ENCODE peak calls at places on chromosome 9, in ten cellular contexts. X is brain microvascular endothelial cell; U is GM13976; I is coronary artery; N is GM12865; O is mucosa of gallbladder; L is cerebellar cortex; D is stimulated activated CD8-positive, alpha-beta memory T cell treated with anti-CD3 and anti-CD28 coated beads, Interleukin-7, amount 100 ng/mL, for 24 hours; T is nephron progenitor cell; F is fibroblast of the conjunctiva. H is an unnamed sample.

GRCh38 chr9:89863837-89864236 is 259.0 kb downstream of the GADD45G start:
- DNase-seq in L (no peak), O (no peak), I (no peak), U (no peak), T (no peak), N (peak), F (no peak), D (no peak), X (no peak), H (no peak)

GRCh38 chr9:96663506-96664120 is 8.5 kb upstream of the PRXL2C start:
- DNase-seq in L (no peak), U (no peak), F (no peak), I (no peak), D (no peak), O (no peak), X (no peak), T (no peak), N (no peak), H (no peak)

GRCh38 chr9:109600142-109600541 is 102.0 kb upstream of the PTPN3 start:
- DNase-seq in F (peak), D (no peak), T (no peak), L (peak), I (no peak), O (no peak), X (peak), U (no peak), N (no peak), H (no peak)

GRCh38 chr9:106969696-106970095 is 106.7 kb downstream of the ZNF462 start:
- DNase-seq in D (no peak), N (no peak), L (no peak), X (no peak), T (no peak), F (no peak), U (no peak), I (no peak), O (no peak), H (no peak)

GRCh38 chr9:78213696-78214095 is 22.2 kb upstream of the CEP78 start:
- DNase-seq in O (no peak), U (peak), T (no peak), I (no peak), N (peak), F (no peak), D (no peak), X (peak), L (peak), H (no peak)

GRCh38 chr9:124047106-124047716 is 35.6 kb downstream of the LHX2 start:
- DNase-seq in D (no peak), U (no peak), T (no peak), X (no peak), F (no peak), N (no peak), L (no peak), O (no peak), I (no peak), H (no peak)

GRCh38 chr9:126412945-126413344 is 86.3 kb downstream of the MVB12B start:
- DNase-seq in X (no peak), I (no peak), U (no peak), L (no peak), N (no peak), F (no peak), D (no peak), O (no peak), T (no peak), H (no peak)

GRCh38 chr9:136648746-136649145 is 14.0 kb upstream of the EGFL7 start:
- DNase-seq in L (no peak), X (no peak), O (peak), U (no peak), D (no peak), N (no peak), I (no peak), T (no peak), F (no peak), H (peak)

GRCh38 chr9:108673386-108673785 is 182.4 kb downstream of the ACTL7B start:
- DNase-seq in L (no peak), D (no peak), O (no peak), I (peak), F (no peak), T (no peak), U (no peak), X (peak), N (no peak), H (no peak)

GRCh38 chr9:6566409-6567139 is 79.0 kb downstream of the GLDC start:
- DNase-seq in L (no peak), I (peak), T (no peak), U (no peak), N (peak), X (peak), D (no peak), O (no peak), F (peak), H (no peak)

GRCh38 chr9:135961811-135962695 is 880 bp upstream of the UBAC1 start:
- DNase-seq in I (no peak), F (no peak), O (no peak), N (no peak), X (no peak), U (no peak), T (no peak), L (no peak), D (no peak), H (no peak)

GRCh38 chr9:7691909-7692308 is 107.7 kb downstream of the DMAC1 start:
- DNase-seq in N (no peak), U (no peak), F (no peak), O (no peak), L (no peak), I (no peak), X (no peak), T (no peak), D (no peak), H (no peak)

GRCh38 chr9:1100945-1101344 is 50.8 kb downstream of the DMRT2 start:
- DNase-seq in U (no peak), O (peak), D (no peak), I (no peak), F (peak), N (peak), T (peak), X (peak), L (peak), H (peak)

H was measured in Right ventricle myocardium superior.